ENCODE peak calls at places on chromosomes 1 and 21, in nine cellular contexts. One of them, this sample, is unnamed.

GRCh38 chr1:115130786-115131185 is 41.5 kb upstream of the TSPAN2 start:
- DNase-seq in right atrium auricular region: no peak
- DNase-seq in PC-3: no peak
- DNase-seq in cardiac fibroblast: no peak
- DNase-seq in MM.1S: no peak
- DNase-seq in Peyer's patch: no peak
- DNase-seq in lung: no peak
- DNase-seq in CD8-positive, alpha-beta memory T cell: no peak
- DNase-seq in pancreas: no peak
- DNase-seq in this sample: no peak

GRCh38 chr1:18938008-18938706 is 18.3 kb downstream of the IFFO2 start:
- DNase-seq in right atrium auricular region: no peak
- DNase-seq in PC-3: no peak
- DNase-seq in cardiac fibroblast: no peak
- DNase-seq in MM.1S: no peak
- DNase-seq in Peyer's patch: no peak
- DNase-seq in lung: no peak
- DNase-seq in CD8-positive, alpha-beta memory T cell: no peak
- DNase-seq in pancreas: no peak
- DNase-seq in this sample: no peak

GRCh38 chr1:40753142-40753882 is 30.3 kb upstream of the KCNQ4 start:
- DNase-seq in right atrium auricular region: no peak
- DNase-seq in PC-3: no peak
- DNase-seq in cardiac fibroblast: no peak
- DNase-seq in MM.1S: no peak
- DNase-seq in Peyer's patch: no peak
- DNase-seq in lung: no peak
- DNase-seq in CD8-positive, alpha-beta memory T cell: no peak
- DNase-seq in pancreas: no peak
- DNase-seq in this sample: no peak

GRCh38 chr1:219459321-219460105 is 153.4 kb downstream of the ZC3H11B start:
- DNase-seq in right atrium auricular region: no peak
- DNase-seq in PC-3: no peak
- DNase-seq in cardiac fibroblast: no peak
- DNase-seq in MM.1S: no peak
- DNase-seq in Peyer's patch: no peak
- DNase-seq in lung: no peak
- DNase-seq in CD8-positive, alpha-beta memory T cell: no peak
- DNase-seq in pancreas: no peak
- DNase-seq in this sample: no peak

GRCh38 chr1:87224209-87224608 is 104.5 kb upstream of the LMO4 start:
- DNase-seq in right atrium auricular region: no peak
- DNase-seq in PC-3: peak
- DNase-seq in cardiac fibroblast: peak
- DNase-seq in MM.1S: no peak
- DNase-seq in Peyer's patch: no peak
- DNase-seq in lung: no peak
- DNase-seq in CD8-positive, alpha-beta memory T cell: no peak
- DNase-seq in pancreas: no peak
- DNase-seq in this sample: no peak

GRCh38 chr1:108077991-108078390 is 113.0 kb upstream of the VAV3 start:
- DNase-seq in right atrium auricular region: no peak
- DNase-seq in PC-3: no peak
- DNase-seq in cardiac fibroblast: no peak
- DNase-seq in MM.1S: no peak
- DNase-seq in Peyer's patch: peak
- DNase-seq in lung: no peak
- DNase-seq in CD8-positive, alpha-beta memory T cell: peak
- DNase-seq in pancreas: no peak
- DNase-seq in this sample: peak

GRCh38 chr21:43373387-43374227 is 53.3 kb downstream of the SIK1 start:
- DNase-seq in right atrium auricular region: no peak
- DNase-seq in PC-3: no peak
- DNase-seq in cardiac fibroblast: no peak
- DNase-seq in MM.1S: no peak
- DNase-seq in Peyer's patch: no peak
- DNase-seq in lung: peak
- DNase-seq in CD8-positive, alpha-beta memory T cell: no peak
- DNase-seq in pancreas: no peak
- DNase-seq in this sample: no peak

GRCh38 chr1:178650950-178651461 is 74.0 kb upstream of the RALGPS2 start:
- DNase-seq in right atrium auricular region: no peak
- DNase-seq in PC-3: peak
- DNase-seq in cardiac fibroblast: no peak
- DNase-seq in MM.1S: no peak
- DNase-seq in Peyer's patch: no peak
- DNase-seq in lung: no peak
- DNase-seq in CD8-positive, alpha-beta memory T cell: no peak
- DNase-seq in pancreas: no peak
- DNase-seq in this sample: no peak

GRCh38 chr1:111517464-111518225 is 14.2 kb upstream of the ADORA3 start:
- DNase-seq in right atrium auricular region: no peak
- DNase-seq in PC-3: no peak
- DNase-seq in cardiac fibroblast: no peak
- DNase-seq in MM.1S: peak
- DNase-seq in Peyer's patch: no peak
- DNase-seq in lung: no peak
- DNase-seq in CD8-positive, alpha-beta memory T cell: peak
- DNase-seq in pancreas: no peak
- DNase-seq in this sample: peak

GRCh38 chr1:11967028-11967547 is 13.2 kb upstream of the MFN2 start:
- DNase-seq in right atrium auricular region: no peak
- DNase-seq in PC-3: peak
- DNase-seq in cardiac fibroblast: peak
- DNase-seq in MM.1S: peak
- DNase-seq in Peyer's patch: no peak
- DNase-seq in lung: no peak
- DNase-seq in CD8-positive, alpha-beta memory T cell: no peak
- DNase-seq in pancreas: peak
- DNase-seq in this sample: peak

GRCh38 chr1:23452011-23452411 is 27.5 kb upstream of the TCEA3 start:
- DNase-seq in right atrium auricular region: no peak
- DNase-seq in PC-3: peak
- DNase-seq in cardiac fibroblast: no peak
- DNase-seq in MM.1S: peak
- DNase-seq in Peyer's patch: no peak
- DNase-seq in lung: peak
- DNase-seq in CD8-positive, alpha-beta memory T cell: peak
- DNase-seq in pancreas: peak
- DNase-seq in this sample: peak

GRCh38 chr1:90724926-90725325 is 7.8 kb upstream of the BARHL2 start:
- DNase-seq in right atrium auricular region: no peak
- DNase-seq in PC-3: no peak
- DNase-seq in cardiac fibroblast: no peak
- DNase-seq in MM.1S: no peak
- DNase-seq in Peyer's patch: no peak
- DNase-seq in lung: no peak
- DNase-seq in CD8-positive, alpha-beta memory T cell: no peak
- DNase-seq in pancreas: no peak
- DNase-seq in this sample: no peak

GRCh38 chr1:28796321-28797213 is 15.4 kb upstream of the OPRD1 start:
- DNase-seq in right atrium auricular region: no peak
- DNase-seq in PC-3: no peak
- DNase-seq in cardiac fibroblast: no peak
- DNase-seq in MM.1S: no peak
- DNase-seq in Peyer's patch: no peak
- DNase-seq in lung: no peak
- DNase-seq in CD8-positive, alpha-beta memory T cell: no peak
- DNase-seq in pancreas: no peak
- DNase-seq in this sample: no peak

GRCh38 chr1:113930499-113931161 is 1.5 kb downstream of the HIPK1 start:
- DNase-seq in right atrium auricular region: no peak
- DNase-seq in PC-3: peak
- DNase-seq in cardiac fibroblast: peak
- DNase-seq in MM.1S: peak
- DNase-seq in Peyer's patch: peak
- DNase-seq in lung: no peak
- DNase-seq in CD8-positive, alpha-beta memory T cell: peak
- DNase-seq in pancreas: no peak
- DNase-seq in this sample: peak

GRCh38 chr1:161190962-161191521 is 7.8 kb downstream of the ADAMTS4 start:
- DNase-seq in right atrium auricular region: no peak
- DNase-seq in PC-3: no peak
- DNase-seq in cardiac fibroblast: peak
- DNase-seq in MM.1S: no peak
- DNase-seq in Peyer's patch: no peak
- DNase-seq in lung: no peak
- DNase-seq in CD8-positive, alpha-beta memory T cell: no peak
- DNase-seq in pancreas: no peak
- DNase-seq in this sample: no peak

GRCh38 chr1:41360074-41361027 is 883 bp upstream of the FOXO6 start:
- DNase-seq in right atrium auricular region: no peak
- DNase-seq in PC-3: peak
- DNase-seq in cardiac fibroblast: no peak
- DNase-seq in MM.1S: no peak
- DNase-seq in Peyer's patch: no peak
- DNase-seq in lung: no peak
- DNase-seq in CD8-positive, alpha-beta memory T cell: no peak
- DNase-seq in pancreas: peak
- DNase-seq in this sample: no peak

GRCh38 chr1:58968360-58968952 is 184.6 kb upstream of the JUN start:
- DNase-seq in right atrium auricular region: peak
- DNase-seq in PC-3: no peak
- DNase-seq in cardiac fibroblast: peak
- DNase-seq in MM.1S: peak
- DNase-seq in Peyer's patch: peak
- DNase-seq in lung: peak
- DNase-seq in CD8-positive, alpha-beta memory T cell: peak
- DNase-seq in pancreas: peak
- DNase-seq in this sample: peak

GRCh38 chr1:23720256-23720995 is 22.8 kb upstream of the ELOA start:
- DNase-seq in right atrium auricular region: no peak
- DNase-seq in PC-3: no peak
- DNase-seq in cardiac fibroblast: peak
- DNase-seq in MM.1S: no peak
- DNase-seq in Peyer's patch: peak
- DNase-seq in lung: no peak
- DNase-seq in CD8-positive, alpha-beta memory T cell: peak
- DNase-seq in pancreas: no peak
- DNase-seq in this sample: no peak

GRCh38 chr1:115641762-115642167 is at the start of gene VANGL1:
- DNase-seq in right atrium auricular region: no peak
- DNase-seq in PC-3: peak
- DNase-seq in cardiac fibroblast: peak
- DNase-seq in MM.1S: peak
- DNase-seq in Peyer's patch: no peak
- DNase-seq in lung: peak
- DNase-seq in CD8-positive, alpha-beta memory T cell: peak
- DNase-seq in pancreas: peak
- DNase-seq in this sample: no peak

DNA sequence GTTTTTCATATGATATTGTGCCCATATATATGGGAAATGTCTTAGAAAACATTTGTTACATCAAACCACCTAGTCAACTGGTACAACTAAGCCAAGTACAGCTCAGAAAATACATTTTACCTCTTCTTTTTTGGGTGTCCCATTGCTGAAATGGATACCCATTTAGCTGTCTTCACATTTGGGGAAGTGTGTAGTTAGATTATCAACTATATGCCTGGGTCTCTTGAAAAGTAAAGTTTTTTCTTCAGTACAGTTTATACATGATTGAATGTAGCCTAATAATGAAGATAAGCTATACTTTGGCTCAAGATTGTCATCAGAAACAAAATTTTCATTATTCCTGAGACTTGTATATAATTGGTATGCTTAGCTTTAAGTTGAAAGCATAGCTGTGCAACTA is 2.0 kb downstream of the AGO3 start:
- DNase-seq in right atrium auricular region: no peak
- DNase-seq in PC-3: no peak
- DNase-seq in cardiac fibroblast: no peak
- DNase-seq in MM.1S: no peak
- DNase-seq in Peyer's patch: no peak
- DNase-seq in lung: no peak
- DNase-seq in CD8-positive, alpha-beta memory T cell: no peak
- DNase-seq in pancreas: no peak
- DNase-seq in this sample: no peak
- H3K4me3 ChIP-seq in right atrium auricular region: no peak
- H3K4me3 ChIP-seq in PC-3: peak
- H3K4me3 ChIP-seq in cardiac fibroblast: no peak
- H3K4me3 ChIP-seq in MM.1S: no peak
- H3K4me3 ChIP-seq in Peyer's patch: no peak
- H3K4me3 ChIP-seq in lung: no peak
- H3K4me3 ChIP-seq in CD8-positive, alpha-beta memory T cell: no peak
- H3K4me3 ChIP-seq in pancreas: no peak
- H3K4me3 ChIP-seq in this sample: no peak

GRCh38 chr1:3674100-3675094 is 22.1 kb downstream of the TP73 start:
- DNase-seq in right atrium auricular region: no peak
- DNase-seq in PC-3: no peak
- DNase-seq in cardiac fibroblast: no peak
- DNase-seq in MM.1S: no peak
- DNase-seq in Peyer's patch: no peak
- DNase-seq in lung: no peak
- DNase-seq in CD8-positive, alpha-beta memory T cell: no peak
- DNase-seq in pancreas: peak
- DNase-seq in this sample: no peak
- H3K4me3 ChIP-seq in right atrium auricular region: no peak
- H3K4me3 ChIP-seq in PC-3: no peak
- H3K4me3 ChIP-seq in cardiac fibroblast: no peak
- H3K4me3 ChIP-seq in MM.1S: no peak
- H3K4me3 ChIP-seq in Peyer's patch: peak
- H3K4me3 ChIP-seq in lung: no peak
- H3K4me3 ChIP-seq in CD8-positive, alpha-beta memory T cell: no peak
- H3K4me3 ChIP-seq in pancreas: peak
- H3K4me3 ChIP-seq in this sample: no peak

GRCh38 chr1:206509612-206510257 is 2.4 kb downstream of the RASSF5 start:
- DNase-seq in right atrium auricular region: no peak
- DNase-seq in PC-3: no peak
- DNase-seq in cardiac fibroblast: no peak
- DNase-seq in MM.1S: no peak
- DNase-seq in Peyer's patch: no peak
- DNase-seq in lung: no peak
- DNase-seq in CD8-positive, alpha-beta memory T cell: no peak
- DNase-seq in pancreas: no peak
- DNase-seq in this sample: no peak
- H3K4me3 ChIP-seq in right atrium auricular region: no peak
- H3K4me3 ChIP-seq in PC-3: no peak
- H3K4me3 ChIP-seq in cardiac fibroblast: no peak
- H3K4me3 ChIP-seq in MM.1S: no peak
- H3K4me3 ChIP-seq in Peyer's patch: no peak
- H3K4me3 ChIP-seq in lung: no peak
- H3K4me3 ChIP-seq in CD8-positive, alpha-beta memory T cell: no peak
- H3K4me3 ChIP-seq in pancreas: peak
- H3K4me3 ChIP-seq in this sample: no peak

DNA sequence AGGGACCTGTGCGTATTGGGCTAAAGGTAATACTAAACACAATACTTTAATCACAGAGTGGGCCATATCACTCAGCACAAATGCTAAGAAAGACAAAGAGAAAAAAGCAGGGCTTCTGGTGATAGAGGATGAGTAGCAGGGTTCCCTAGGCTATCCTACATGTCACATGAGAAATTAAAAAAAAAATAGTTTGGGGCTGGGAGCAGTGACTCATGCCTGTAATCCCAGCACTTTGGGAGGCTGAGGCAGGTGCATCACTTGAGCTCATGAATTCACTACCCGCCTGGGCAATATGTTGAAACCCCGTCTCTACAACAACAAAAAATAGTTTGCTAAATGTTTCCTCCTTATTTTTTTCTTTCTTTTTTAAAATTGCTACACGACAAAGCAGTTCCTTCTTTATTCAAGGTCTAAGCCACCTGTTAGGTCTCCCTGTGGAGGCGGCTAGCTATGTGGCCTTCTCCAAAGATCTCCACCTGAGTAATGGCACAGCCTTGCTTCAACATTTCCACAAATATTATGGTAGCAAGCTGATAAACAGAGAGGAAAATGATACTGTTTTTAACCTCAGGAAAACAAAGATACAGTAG is 1.5 kb downstream of the ENSA start:
- DNase-seq in right atrium auricular region: peak
- DNase-seq in PC-3: peak
- DNase-seq in cardiac fibroblast: no peak
- DNase-seq in MM.1S: no peak
- DNase-seq in Peyer's patch: no peak
- DNase-seq in lung: no peak
- DNase-seq in CD8-positive, alpha-beta memory T cell: no peak
- DNase-seq in pancreas: no peak
- DNase-seq in this sample: no peak
- H3K4me3 ChIP-seq in right atrium auricular region: peak
- H3K4me3 ChIP-seq in PC-3: peak
- H3K4me3 ChIP-seq in cardiac fibroblast: peak
- H3K4me3 ChIP-seq in MM.1S: peak
- H3K4me3 ChIP-seq in Peyer's patch: peak
- H3K4me3 ChIP-seq in lung: no peak
- H3K4me3 ChIP-seq in CD8-positive, alpha-beta memory T cell: peak
- H3K4me3 ChIP-seq in pancreas: peak
- H3K4me3 ChIP-seq in this sample: peak